ENCODE peak calls at places on chromosome X, in five cellular contexts. O is B cell, G is fibroblast of lung, V is cardiac fibroblast, L is natural killer cell. Q is an unnamed sample.

GRCh38 chrX:13535371-13535770 is 34.0 kb upstream of the EGFL6 start:
- DNase-seq in G (peak; percentile 10), O (no peak), V (no peak), L (no peak), Q (no peak)

GRCh38 chrX:40418413-40419195 is 162.2 kb upstream of the ATP6AP2 start:
- DNase-seq in G (peak; percentile 32), L (peak; percentile 19), V (no peak), O (no peak), Q (no peak)

GRCh38 chrX:30504309-30504708 is 73.3 kb downstream of the TASL start:
- DNase-seq in O (no peak), V (peak; percentile 50), G (peak; percentile 20), L (no peak), Q (peak; percentile 12)

GRCh38 chrX:19649227-19650009 is 134.1 kb upstream of the MAP3K15 start:
- DNase-seq in G (no peak), O (no peak), L (no peak), V (peak; percentile 69), Q (no peak)

GRCh38 chrX:78104447-78105176 is 564 bp downstream of the PGK1 start:
- DNase-seq in L (peak; percentile 16), G (peak; percentile 43), O (peak; percentile 28), V (peak; percentile 70), Q (peak; percentile 32)

GRCh38 chrX:119871245-119871598 is 311 bp downstream of the RNF113A start:
- DNase-seq in G (peak; percentile 15), L (no peak), V (no peak), O (no peak), Q (no peak)

GRCh38 chrX:727738-728621 is 97.4 kb downstream of the SHOX start:
- DNase-seq in V (no peak), L (no peak), G (no peak), O (no peak), Q (no peak)

GRCh38 chrX:69387559-69388487 is 116.3 kb upstream of the NALF2 start:
- DNase-seq in O (peak; percentile 52), V (peak; percentile 53), L (no peak), G (peak; percentile 3), Q (peak; percentile 18)

GRCh38 chrX:17597836-17598434 is 139.4 kb upstream of the SCML1 start:
- DNase-seq in G (peak; percentile 58), L (no peak), V (peak; percentile 85), O (no peak), Q (no peak)

GRCh38 chrX:149829751-149830191 is 48.0 kb downstream of the MAGEA9 start:
- DNase-seq in G (peak; percentile 77), O (no peak), V (peak; percentile 7), L (peak; percentile 35), Q (peak; percentile 34)

GRCh38 chrX:25158635-25159034 is 142.9 kb upstream of the ARX start:
- DNase-seq in G (peak; percentile 67), V (peak; percentile 3), O (no peak), L (no peak), Q (no peak)

DNA sequence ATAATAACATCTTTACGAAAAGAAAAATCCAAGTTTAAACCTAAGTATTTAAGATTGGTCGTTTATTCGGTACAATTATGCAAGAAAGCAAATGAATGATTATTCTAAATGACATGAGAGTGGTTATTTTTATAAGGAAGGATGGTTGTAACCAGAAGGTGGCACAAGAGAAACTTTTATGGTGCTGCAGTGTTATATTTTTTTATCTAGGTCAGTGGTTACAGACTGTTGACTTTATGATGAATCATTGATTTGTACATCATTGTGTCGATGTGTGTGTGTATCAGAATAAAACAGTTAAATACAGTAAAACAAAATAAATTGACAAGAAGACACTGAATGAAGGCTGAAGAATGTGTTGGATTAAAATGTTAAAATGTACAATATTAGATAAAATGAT is 9.8 kb downstream of the DCAF8L2 start:
- DNase-seq in V (peak; percentile 34), G (peak; percentile 37), L (no peak), O (no peak), Q (no peak)
- TF ChIP-seq CTCF in V (no peak), G (no peak), L (no peak), O (no peak), Q (no peak)

GRCh38 chrX:79592259-79592658 is 225.1 kb upstream of the ITM2A start:
- DNase-seq in O (no peak), L (no peak), V (no peak), G (no peak), Q (no peak)
- TF ChIP-seq CTCF in O (no peak), L (no peak), V (no peak), G (no peak), Q (no peak)

DNA sequence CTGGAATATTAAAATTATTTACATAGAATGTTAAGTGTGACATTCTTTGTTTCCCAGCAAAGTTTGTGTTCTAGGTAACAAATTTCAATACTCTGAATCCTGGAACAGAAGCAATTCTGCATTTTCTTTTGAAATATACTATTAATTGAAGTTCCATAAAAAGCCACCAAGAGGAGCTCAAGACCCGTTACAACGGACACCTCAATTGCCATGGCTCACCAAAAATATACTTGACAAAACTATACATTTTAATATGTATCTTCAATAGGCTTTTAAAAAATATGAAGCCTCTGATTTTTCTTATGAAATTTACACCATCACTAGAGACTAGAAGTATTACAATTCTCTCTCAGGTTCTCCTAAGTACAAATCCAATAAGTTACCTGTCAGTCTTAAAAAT is 111.4 kb downstream of the NYX start:
- DNase-seq in V (peak; percentile 45), L (no peak), O (no peak), G (no peak), Q (peak; percentile 3)
- TF ChIP-seq CTCF in V (peak; percentile 43), L (peak; percentile 44), O (peak; percentile 72), G (peak; percentile 16), Q (peak; percentile 42)

DNA sequence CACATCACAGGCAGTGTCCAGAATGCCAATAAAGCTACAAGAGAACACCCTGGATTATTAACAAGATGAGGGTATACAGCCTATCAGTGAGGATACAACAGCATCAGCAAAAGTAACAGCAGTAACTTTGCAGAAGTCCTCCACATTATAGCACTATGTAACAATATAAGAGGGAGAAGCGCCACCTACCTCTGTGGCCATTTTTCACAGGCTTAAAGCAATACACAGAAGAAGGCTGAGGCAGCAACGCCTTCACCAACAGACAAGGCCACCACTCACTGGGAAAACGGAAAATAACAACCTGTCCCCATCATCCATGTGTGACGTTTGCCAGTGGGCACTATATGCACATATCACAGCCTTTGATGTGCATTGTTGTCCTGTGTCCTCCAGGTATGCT is 12.5 kb downstream of the RTL8B start:
- DNase-seq in V (no peak), L (no peak), O (no peak), G (no peak), Q (no peak)
- TF ChIP-seq CTCF in V (no peak), L (no peak), O (no peak), G (no peak), Q (no peak)

DNA sequence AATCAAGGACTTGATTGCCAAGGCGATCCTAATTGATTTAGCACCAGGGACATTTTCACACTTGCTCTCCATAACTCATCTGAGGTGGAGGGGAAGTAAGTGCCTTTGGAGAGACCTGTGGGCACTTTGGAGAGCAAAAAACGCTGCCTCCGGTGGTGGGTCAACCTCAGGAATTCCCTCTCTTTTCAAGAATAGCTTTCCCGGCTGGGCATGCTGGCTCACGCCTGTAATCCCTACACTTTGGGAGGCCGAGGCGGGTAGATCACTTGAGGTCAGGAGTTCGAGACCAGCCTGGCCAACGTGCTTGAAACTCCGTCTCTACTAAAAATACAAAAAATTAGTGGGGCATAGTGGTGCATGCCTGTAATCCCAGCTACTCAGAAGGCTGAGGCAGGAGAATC is 49.2 kb downstream of the PRPS1 start:
- DNase-seq in V (peak; percentile 39), G (peak; percentile 47), O (no peak), L (no peak), Q (no peak)
- TF ChIP-seq CTCF in V (no peak), G (no peak), O (no peak), L (no peak), Q (no peak)

DNA sequence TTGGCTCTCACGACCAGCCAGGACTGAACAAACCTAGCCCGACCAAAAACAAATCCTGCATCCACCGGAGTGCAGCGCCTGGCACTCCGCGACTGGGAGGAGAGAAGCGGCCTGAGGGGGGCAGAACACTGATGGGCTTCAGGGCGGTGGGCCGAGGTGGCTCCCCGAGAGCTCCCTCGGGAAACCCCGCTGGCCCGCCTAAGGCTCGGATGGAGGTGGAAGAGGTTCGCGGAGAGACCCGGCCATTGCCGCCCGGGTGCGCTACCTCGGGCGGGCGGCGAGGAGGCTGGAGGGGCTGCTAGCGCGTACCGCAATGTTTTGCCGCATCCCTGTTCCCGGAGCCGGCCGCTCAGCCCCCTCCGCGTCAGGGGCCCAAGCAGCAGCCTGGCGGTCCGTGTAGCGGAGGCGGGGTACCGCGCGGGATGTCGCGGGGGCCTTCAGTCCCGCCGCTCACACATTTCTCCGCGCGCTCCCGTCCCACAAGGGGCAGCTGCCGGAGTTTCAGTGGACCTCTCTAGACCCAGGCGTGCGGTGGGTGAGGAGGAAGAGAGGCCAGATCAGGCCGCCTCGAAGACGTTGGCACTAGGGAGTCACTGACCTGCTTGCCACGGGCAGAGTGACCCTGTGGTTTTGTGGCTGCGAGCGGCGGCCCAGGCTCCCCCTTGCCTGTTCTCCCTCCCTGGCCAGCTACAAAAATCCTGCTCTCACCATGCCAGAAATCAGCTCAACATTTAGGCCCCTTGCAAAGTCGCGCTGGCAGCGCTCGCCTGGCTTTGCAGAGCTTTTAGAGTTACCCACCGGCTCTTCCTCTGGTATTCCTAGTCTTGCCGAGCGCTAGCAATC is 2.1 kb downstream of the SLITRK4 start:
- DNase-seq in V (peak; percentile 8), G (no peak), O (peak; percentile 33), L (no peak), Q (no peak)
- TF ChIP-seq CTCF in V (no peak), G (no peak), O (no peak), L (no peak), Q (no peak)

DNA sequence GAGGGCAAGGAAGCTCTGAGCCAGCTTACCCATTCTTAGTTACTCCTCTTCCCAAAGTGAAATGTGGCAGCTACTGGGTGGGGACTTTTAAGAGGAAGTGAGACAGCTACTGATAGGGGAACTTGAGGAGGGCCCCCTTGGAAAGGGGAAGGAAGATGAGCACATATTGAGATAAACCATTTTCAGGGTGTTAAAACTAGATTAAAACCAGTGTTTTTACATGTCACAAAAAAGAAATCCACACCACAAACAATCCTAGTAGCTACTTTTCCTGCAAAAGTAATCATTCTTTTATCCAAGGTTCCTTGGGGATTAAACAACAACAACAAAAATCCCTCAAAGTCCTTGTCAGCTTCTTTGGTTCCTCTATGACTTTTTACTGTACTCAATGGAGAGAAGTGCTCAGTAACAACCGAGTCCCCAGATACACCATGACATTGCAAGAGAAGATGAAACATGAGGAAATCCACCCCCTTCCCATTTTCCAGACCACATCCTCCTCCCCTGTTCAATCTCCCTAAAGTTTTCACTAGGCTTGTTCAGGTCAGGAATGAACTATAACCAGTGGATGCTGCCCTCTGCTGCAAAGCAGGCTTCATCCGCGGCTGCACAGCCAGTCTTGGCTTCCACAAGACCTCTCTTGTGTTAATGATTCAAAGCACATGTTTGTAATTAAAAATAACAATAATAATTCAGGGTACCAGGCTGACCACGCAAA is 113.5 kb upstream of the TMEM164 start:
- DNase-seq in O (peak; percentile 41), G (peak; percentile 29), V (peak; percentile 49), L (no peak), Q (no peak)
- TF ChIP-seq CTCF in O (no peak), G (peak; percentile 38), V (peak; percentile 36), L (no peak), Q (no peak)